ENCODE peak calls at places on chromosomes 5 and 9, in eight cellular contexts. F is mesenchymal stem cell, X is skeletal muscle cell, I is cardiac fibroblast, A is PC-9, J is stomach, E is HepG2, S is left ventricle myocardium inferior. N is an unnamed sample.

GRCh38 chr9:84397151-84397728 is 56.7 kb upstream of the SLC28A3 start:
- DNase-seq in F (peak), X (peak), A (peak), E (peak), I (peak), J (peak), S (peak), N (peak)

GRCh38 chr5:113367586-113367985 is 67.2 kb downstream of the TSSK1B start:
- DNase-seq in X (no peak), A (no peak), F (no peak), J (no peak), S (no peak), E (no peak), I (no peak), N (no peak)

GRCh38 chr9:7165350-7165937 is 407.7 kb downstream of the KDM4C start:
- DNase-seq in J (no peak), F (no peak), I (no peak), S (no peak), E (no peak), X (no peak), A (no peak), N (no peak)

GRCh38 chr5:151202381-151203139 is 21.3 kb downstream of the CCDC69 start:
- DNase-seq in F (peak), E (no peak), I (peak), J (no peak), X (no peak), S (no peak), A (no peak), N (no peak)

GRCh38 chr5:133643365-133643764 is 31.0 kb upstream of the FSTL4 start:
- DNase-seq in X (no peak), J (no peak), S (no peak), F (no peak), E (no peak), A (no peak), I (no peak), N (no peak)

GRCh38 chr5:139147743-139148079 is 50.5 kb downstream of the SIL1 start:
- DNase-seq in X (no peak), A (peak), E (no peak), F (peak), J (peak), I (peak), S (peak), N (peak)

GRCh38 chr5:149113669-149114068 is 27.6 kb upstream of the ABLIM3 start:
- DNase-seq in I (peak), X (peak), F (peak), E (no peak), A (no peak), S (no peak), J (no peak), N (no peak)

GRCh38 chr5:139481580-139482049 is 943 bp downstream of the STING1 start:
- DNase-seq in E (no peak), X (no peak), S (peak), I (peak), F (no peak), J (no peak), A (no peak), N (no peak)

GRCh38 chr9:92463989-92464388 is 18.3 kb downstream of the ASPN start:
- DNase-seq in S (no peak), E (no peak), A (no peak), I (peak), X (peak), F (peak), J (no peak), N (no peak)

GRCh38 chr5:52831776-52832511 is 44.2 kb downstream of the ITGA1 start:
- DNase-seq in J (no peak), X (no peak), F (no peak), E (no peak), I (no peak), S (no peak), A (no peak), N (no peak)

GRCh38 chr9:81620009-81620405 is 69.3 kb downstream of the TLE1 start:
- DNase-seq in S (no peak), E (no peak), F (no peak), J (no peak), I (no peak), A (no peak), X (no peak), N (no peak)

GRCh38 chr9:129671519-129671918 is 6.1 kb downstream of the PRRX2 start:
- DNase-seq in A (no peak), J (no peak), I (no peak), X (no peak), E (no peak), S (no peak), F (no peak), N (no peak)

GRCh38 chr5:150148408-150148927 is 7.2 kb downstream of the PDGFRB start:
- DNase-seq in A (no peak), E (no peak), X (no peak), I (no peak), J (no peak), F (no peak), S (no peak), N (no peak)

GRCh38 chr9:14321517-14322125 is 7.7 kb upstream of the NFIB start:
- DNase-seq in E (no peak), S (no peak), X (peak), J (no peak), F (no peak), A (no peak), I (peak), N (no peak)

GRCh38 chr9:108269421-108269820 is 586.4 kb downstream of the ACTL7B start:
- DNase-seq in X (no peak), S (no peak), F (no peak), J (no peak), A (no peak), I (no peak), E (no peak), N (no peak)

GRCh38 chr5:12214631-12215030 is 310.4 kb upstream of the CTNND2 start:
- DNase-seq in I (no peak), A (no peak), J (no peak), X (no peak), F (no peak), S (no peak), E (no peak), N (no peak)

GRCh38 chr5:95939465-95939864 is 22.2 kb downstream of the ELL2 start:
- DNase-seq in I (no peak), X (no peak), F (no peak), A (no peak), J (no peak), S (no peak), E (no peak), N (no peak)

GRCh38 chr5:163478126-163478981 is 17.9 kb downstream of the HMMR start:
- DNase-seq in S (no peak), I (peak), E (no peak), A (no peak), J (no peak), X (no peak), F (no peak), N (no peak)

GRCh38 chr9:3342159-3342777 is 183.5 kb downstream of the RFX3 start:
- DNase-seq in I (peak), F (peak), E (no peak), S (no peak), J (no peak), A (no peak), X (peak), N (no peak)

GRCh38 chr9:136075881-136076678 is 19.0 kb downstream of the NACC2 start:
- DNase-seq in F (no peak), J (no peak), S (no peak), A (no peak), X (no peak), E (no peak), I (no peak), N (no peak)

GRCh38 chr5:175380701-175381100 is 63.3 kb downstream of the DRD1 start:
- DNase-seq in X (no peak), J (no peak), I (no peak), A (no peak), S (no peak), F (no peak), E (no peak), N (no peak)

GRCh38 chr5:66551920-66552319 is 44.3 kb upstream of the MAST4 start:
- DNase-seq in F (no peak), A (no peak), E (no peak), S (no peak), X (no peak), J (no peak), I (no peak), N (no peak)

GRCh38 chr5:889075-889710 is 3.4 kb downstream of the BRD9 start:
- DNase-seq in J (no peak), S (no peak), I (no peak), X (no peak), E (no peak), F (no peak), A (no peak), N (no peak)

GRCh38 chr5:142722146-142722545 is 36.3 kb upstream of the FGF1 start:
- DNase-seq in E (no peak), X (no peak), A (no peak), J (no peak), F (no peak), I (peak), S (no peak), N (no peak)

GRCh38 chr9:135093111-135093510 is 5.6 kb downstream of the OLFM1 start:
- DNase-seq in E (no peak), J (no peak), X (no peak), A (no peak), S (no peak), I (no peak), F (no peak), N (no peak)

GRCh38 chr9:136807281-136808074 is at the start of gene RABL6:
- DNase-seq in F (peak), E (peak), X (no peak), S (peak), A (peak), I (peak), J (peak), N (no peak)

GRCh38 chr9:32251539-32251938 is 132.9 kb upstream of the ACO1 start:
- DNase-seq in E (peak), S (no peak), A (peak), I (peak), J (peak), X (peak), F (peak), N (peak)

GRCh38 chr9:20740304-20740703 is 56.2 kb downstream of the FOCAD start:
- DNase-seq in I (no peak), F (no peak), J (no peak), X (no peak), S (no peak), E (no peak), A (no peak), N (no peak)

GRCh38 chr5:112491257-112491656 is 72.2 kb upstream of the EPB41L4A start:
- DNase-seq in X (no peak), I (peak), E (peak), S (no peak), J (no peak), F (no peak), A (no peak), N (no peak)

GRCh38 chr5:129137637-129138036 is 43.1 kb downstream of the ISOC1 start:
- DNase-seq in F (no peak), E (no peak), X (no peak), S (no peak), I (no peak), J (no peak), A (no peak), N (no peak)

GRCh38 chr9:78577507-78577906 is 280.6 kb downstream of the PSAT1 start:
- DNase-seq in X (no peak), A (no peak), I (no peak), J (no peak), E (no peak), F (no peak), S (no peak), N (no peak)

GRCh38 chr5:173554989-173555705 is 61.3 kb downstream of the BOD1 start:
- DNase-seq in E (peak), J (no peak), X (no peak), S (no peak), F (no peak), A (no peak), I (no peak), N (no peak)

GRCh38 chr5:174837919-174838902 is 113.8 kb downstream of the MSX2 start:
- DNase-seq in J (no peak), F (peak), S (no peak), X (peak), A (no peak), I (peak), E (no peak), N (peak)

GRCh38 chr9:16653491-16654407 is 216.7 kb downstream of the BNC2 start:
- DNase-seq in A (no peak), X (no peak), F (peak), I (peak), J (no peak), S (no peak), E (peak), N (no peak)

GRCh38 chr9:83583151-83584014 is 39.6 kb upstream of the IDNK start:
- DNase-seq in A (peak), F (peak), S (peak), X (no peak), I (peak), E (peak), J (peak), N (no peak)

GRCh38 chr9:112241491-112241890 is 66.4 kb upstream of the SUSD1 start:
- DNase-seq in I (peak), A (no peak), S (no peak), J (no peak), F (peak), E (no peak), X (no peak), N (no peak)

GRCh38 chr5:168187599-168187998 is 103.8 kb upstream of the WWC1 start:
- DNase-seq in A (no peak), F (no peak), E (no peak), S (no peak), I (no peak), J (no peak), X (no peak), N (no peak)

GRCh38 chr9:102631559-102631958 is 363.6 kb upstream of the CYLC2 start:
- DNase-seq in A (no peak), F (no peak), X (no peak), I (peak), S (no peak), E (peak), J (no peak), N (no peak)

GRCh38 chr5:78624011-78624541 is 24.5 kb downstream of the LHFPL2 start:
- DNase-seq in E (no peak), I (no peak), S (no peak), A (no peak), F (no peak), X (no peak), J (no peak), N (no peak)

DNA sequence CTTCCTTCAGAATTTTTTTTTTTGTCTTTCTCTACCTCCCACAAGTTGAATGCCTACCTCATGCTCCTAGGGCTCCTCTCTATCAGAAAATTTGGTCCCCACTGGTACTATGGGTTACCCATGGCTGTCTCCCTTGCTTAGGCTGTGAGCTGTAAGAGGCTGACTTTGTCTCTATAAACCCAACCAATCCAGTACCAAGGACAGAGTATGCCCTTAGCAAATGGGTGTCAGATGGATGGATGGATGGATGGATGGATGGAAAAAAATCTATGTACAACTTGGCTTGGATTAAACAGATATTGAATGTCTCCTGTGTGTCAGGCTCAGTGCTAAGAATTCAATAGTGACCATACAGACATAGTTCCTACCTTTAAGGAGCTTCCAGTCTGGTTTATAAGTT is 398.2 kb upstream of the TRPC7 start:
- DNase-seq in J (no peak), A (no peak), F (no peak), E (no peak), X (no peak), I (no peak), S (no peak), N (no peak)
- H3K4me3 ChIP-seq in J (no peak), A (no peak), F (no peak), E (no peak), X (no peak), I (no peak), S (no peak), N (no peak)

DNA sequence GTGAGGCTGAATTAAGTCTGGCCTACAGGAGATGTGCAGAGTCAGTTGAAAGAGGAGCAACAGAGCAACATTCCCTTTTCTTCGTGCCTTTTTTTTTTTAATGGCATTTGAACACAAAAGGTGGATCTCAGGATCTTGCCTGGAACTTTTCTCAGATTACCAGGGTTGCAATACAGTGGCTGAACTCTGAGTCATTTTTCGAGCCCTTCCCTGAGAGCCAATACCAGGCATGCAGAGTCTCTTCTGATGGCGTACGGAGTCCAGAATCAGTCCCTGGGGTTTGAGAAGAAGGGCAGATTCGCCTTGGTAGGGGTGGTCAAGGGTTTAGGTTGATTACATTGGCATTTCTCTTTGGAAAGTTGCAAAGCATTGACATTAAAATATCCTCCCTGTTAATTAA is 271.5 kb downstream of the GAS1 start:
- DNase-seq in X (no peak), S (no peak), J (no peak), A (no peak), E (no peak), F (no peak), I (no peak), N (no peak)
- H3K4me3 ChIP-seq in X (no peak), S (no peak), J (no peak), A (no peak), E (no peak), F (no peak), I (no peak), N (no peak)

GRCh38 chr5:106451998-106452397 is 1218.7 kb downstream of the EFNA5 start:
- DNase-seq in X (no peak), A (no peak), F (peak), I (no peak), E (no peak), J (no peak), S (no peak), N (no peak)
- H3K4me3 ChIP-seq in X (no peak), A (no peak), F (no peak), I (no peak), E (no peak), J (no peak), S (no peak), N (no peak)

GRCh38 chr9:132350861-132351315 is 3.9 kb downstream of the SETX start:
- DNase-seq in J (no peak), F (peak), I (peak), E (no peak), A (no peak), S (no peak), X (no peak), N (no peak)
- H3K4me3 ChIP-seq in J (peak), F (peak), I (no peak), E (no peak), A (no peak), S (peak), X (no peak), N (no peak)

DNA sequence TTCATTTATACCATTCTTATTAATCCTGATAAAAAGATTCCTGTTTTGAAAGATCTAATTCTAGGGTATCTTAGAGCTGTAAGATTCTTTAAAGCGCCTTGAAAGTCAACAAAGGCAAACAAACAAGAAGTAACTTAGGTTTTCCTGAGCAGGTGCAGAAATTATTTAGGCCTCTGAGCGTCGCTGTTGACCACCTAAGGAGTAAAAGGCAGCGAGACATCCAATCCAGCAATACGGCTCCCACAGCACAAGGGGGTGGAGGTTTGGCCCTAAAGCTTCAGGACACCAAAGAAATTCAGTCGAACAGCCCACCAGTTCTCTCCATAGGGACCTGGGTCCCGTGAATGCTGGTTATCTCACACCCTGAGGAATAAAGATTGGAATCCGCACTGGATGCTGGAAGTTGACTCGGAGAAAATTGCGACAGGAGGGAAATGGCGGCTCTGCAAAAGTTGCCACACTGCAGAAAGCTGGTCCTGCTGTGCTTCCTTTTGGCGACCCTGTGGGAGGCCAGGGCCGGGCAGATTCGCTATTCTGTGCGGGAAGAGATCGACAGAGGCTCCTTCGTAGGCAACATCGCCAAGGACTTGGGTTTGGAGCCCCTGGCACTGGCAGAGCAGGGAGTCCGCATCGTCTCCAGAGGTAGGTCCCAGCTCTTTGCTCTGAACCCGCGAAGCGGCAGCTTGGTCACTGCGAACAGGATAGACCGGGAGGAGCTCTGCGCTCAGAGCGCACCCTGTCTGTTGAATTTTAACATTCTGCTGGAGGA is at the start of gene PCDHGA2:
- DNase-seq in S (no peak), F (no peak), I (peak), A (peak), E (peak), X (no peak), J (no peak), N (no peak)
- H3K4me3 ChIP-seq in S (peak), F (peak), I (peak), A (no peak), E (no peak), X (peak), J (peak), N (peak)

GRCh38 chr9:34458967-34459355 is 356 bp downstream of the DNAI1 start:
- DNase-seq in X (no peak), F (no peak), E (no peak), A (no peak), I (no peak), J (no peak), S (no peak), N (no peak)

GRCh38 chr9:34457266-34458012 is 931 bp downstream of the FAM219A start:
- DNase-seq in J (peak), S (peak), I (peak), X (peak), A (peak), E (no peak), F (peak), N (no peak)

GRCh38 chr9:34454571-34455065 is 3.8 kb downstream of the FAM219A start:
- DNase-seq in A (peak), X (peak), I (peak), E (no peak), F (peak), J (no peak), S (peak), N (no peak)

GRCh38 chr9:34458013-34458966 is at the start of the genes DNAI1 and FAM219A:
- DNase-seq in F (peak), E (peak), I (peak), S (peak), X (peak), A (peak), J (peak), N (peak)

DNA sequence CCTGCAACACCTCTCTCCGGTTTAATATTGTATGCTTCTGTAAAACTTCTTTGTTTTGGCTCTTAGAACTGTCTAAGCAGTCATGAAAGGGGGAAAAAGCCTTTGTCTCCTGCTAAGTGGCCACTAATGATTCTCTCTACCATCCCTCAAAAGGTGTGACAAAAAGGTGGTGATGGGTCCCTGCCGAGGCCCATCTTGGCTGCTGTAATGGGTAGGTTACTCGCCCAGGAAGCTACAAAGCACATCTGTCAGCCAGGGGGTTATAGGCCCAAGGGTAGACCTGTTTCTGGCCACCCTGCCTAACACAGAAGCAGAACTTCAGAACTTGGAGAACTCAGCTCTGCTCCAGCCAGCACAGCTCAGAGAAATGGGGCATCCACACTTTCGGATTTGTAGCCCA is 1.6 kb downstream of the FAM219A start:
- DNase-seq in A (no peak), E (no peak), I (no peak), S (no peak), X (no peak), F (no peak), J (no peak), N (no peak)
- H3K4me3 ChIP-seq in A (peak), E (peak), I (peak), S (peak), X (peak), F (peak), J (peak), N (peak)